ENCODE peak calls at places on chromosomes 4 and X, in seven cellular contexts. One of them, this sample, is unnamed.

GRCh38 chr4:124167602-124168001 is 544.9 kb downstream of the ANKRD50 start:
- DNase-seq in HepG2: no peak
- DNase-seq in HCT116: no peak
- DNase-seq in SK-N-SH: no peak
- DNase-seq in K562: no peak
- DNase-seq in H1: no peak
- DNase-seq in GM12878: no peak
- DNase-seq in this sample: no peak

GRCh38 chrX:10240918-10241317 is 84.1 kb downstream of the CLCN4 start:
- DNase-seq in H1: no peak
- DNase-seq in GM12878: no peak
- DNase-seq in HepG2: no peak
- DNase-seq in K562: no peak
- DNase-seq in HCT116: no peak
- DNase-seq in SK-N-SH: no peak
- DNase-seq in this sample: no peak

GRCh38 chr4:165931741-165932140 is 58.7 kb downstream of the TLL1 start:
- DNase-seq in GM12878: no peak
- DNase-seq in HepG2: no peak
- DNase-seq in HCT116: no peak
- DNase-seq in SK-N-SH: no peak
- DNase-seq in H1: no peak
- DNase-seq in K562: no peak
- DNase-seq in this sample: no peak

GRCh38 chrX:19342331-19342906 is 1.3 kb upstream of the PDHA1 start:
- DNase-seq in GM12878: no peak
- DNase-seq in HepG2: no peak
- DNase-seq in K562: peak; percentile 15
- DNase-seq in HCT116: no peak
- DNase-seq in H1: no peak
- DNase-seq in SK-N-SH: no peak
- DNase-seq in this sample: peak; percentile 9

GRCh38 chr4:70734168-70734954 is 12.6 kb downstream of the RUFY3 start:
- DNase-seq in HCT116: no peak
- DNase-seq in SK-N-SH: no peak
- DNase-seq in H1: no peak
- DNase-seq in K562: no peak
- DNase-seq in GM12878: peak; percentile 74
- DNase-seq in HepG2: peak; percentile 12
- DNase-seq in this sample: no peak

GRCh38 chr4:10664408-10664807 is 20.2 kb downstream of the CLNK start:
- DNase-seq in GM12878: no peak
- DNase-seq in H1: no peak
- DNase-seq in HepG2: no peak
- DNase-seq in HCT116: no peak
- DNase-seq in SK-N-SH: no peak
- DNase-seq in K562: no peak
- DNase-seq in this sample: no peak

GRCh38 chr4:23680616-23681518 is 209.0 kb downstream of the PPARGC1A start:
- DNase-seq in HCT116: no peak
- DNase-seq in K562: no peak
- DNase-seq in GM12878: no peak
- DNase-seq in HepG2: no peak
- DNase-seq in SK-N-SH: no peak
- DNase-seq in H1: no peak
- DNase-seq in this sample: no peak

GRCh38 chr4:140858897-140859296 is 102.7 kb upstream of the TBC1D9 start:
- DNase-seq in H1: no peak
- DNase-seq in SK-N-SH: peak; percentile 49
- DNase-seq in K562: no peak
- DNase-seq in HepG2: no peak
- DNase-seq in GM12878: no peak
- DNase-seq in HCT116: no peak
- DNase-seq in this sample: no peak

GRCh38 chr4:108725457-108725856 is 37.4 kb downstream of the ETNPPL start:
- DNase-seq in HepG2: no peak
- DNase-seq in GM12878: no peak
- DNase-seq in H1: no peak
- DNase-seq in K562: no peak
- DNase-seq in HCT116: peak; percentile 13
- DNase-seq in SK-N-SH: no peak
- DNase-seq in this sample: no peak

GRCh38 chr4:85779165-85779564 is 304.2 kb downstream of the ARHGAP24 start:
- DNase-seq in HCT116: no peak
- DNase-seq in HepG2: no peak
- DNase-seq in GM12878: no peak
- DNase-seq in H1: no peak
- DNase-seq in K562: no peak
- DNase-seq in SK-N-SH: no peak
- DNase-seq in this sample: no peak

GRCh38 chrX:71993371-71993770 is 82.7 kb downstream of the NHSL2 start:
- DNase-seq in K562: no peak
- DNase-seq in GM12878: no peak
- DNase-seq in HepG2: no peak
- DNase-seq in HCT116: no peak
- DNase-seq in H1: no peak
- DNase-seq in SK-N-SH: no peak
- DNase-seq in this sample: no peak

GRCh38 chr4:173805884-173806283 is 275.9 kb upstream of the HAND2 start:
- DNase-seq in HepG2: no peak
- DNase-seq in K562: no peak
- DNase-seq in GM12878: no peak
- DNase-seq in HCT116: no peak
- DNase-seq in SK-N-SH: no peak
- DNase-seq in H1: no peak
- DNase-seq in this sample: no peak

GRCh38 chr4:98524271-98524670 is 134.1 kb downstream of the TSPAN5 start:
- DNase-seq in GM12878: no peak
- DNase-seq in SK-N-SH: no peak
- DNase-seq in H1: no peak
- DNase-seq in K562: no peak
- DNase-seq in HepG2: no peak
- DNase-seq in HCT116: no peak
- DNase-seq in this sample: no peak

GRCh38 chrX:25726539-25726938 is 411.6 kb upstream of the MAGEB18 start:
- DNase-seq in HepG2: no peak
- DNase-seq in HCT116: no peak
- DNase-seq in SK-N-SH: no peak
- DNase-seq in K562: no peak
- DNase-seq in H1: no peak
- DNase-seq in GM12878: no peak
- DNase-seq in this sample: peak; percentile 4

GRCh38 chrX:1393871-1394615 is 2.1 kb upstream of the SLC25A6 start:
- DNase-seq in HCT116: no peak
- DNase-seq in K562: no peak
- DNase-seq in SK-N-SH: no peak
- DNase-seq in HepG2: no peak
- DNase-seq in H1: no peak
- DNase-seq in GM12878: no peak
- DNase-seq in this sample: no peak

GRCh38 chr4:28682872-28683271 is 1822.2 kb downstream of the STIM2 start:
- DNase-seq in H1: no peak
- DNase-seq in K562: no peak
- DNase-seq in SK-N-SH: no peak
- DNase-seq in GM12878: no peak
- DNase-seq in HCT116: no peak
- DNase-seq in HepG2: no peak
- DNase-seq in this sample: no peak

GRCh38 chr4:158813113-158813512 is 44.3 kb downstream of the FNIP2 start:
- DNase-seq in SK-N-SH: no peak
- DNase-seq in HepG2: no peak
- DNase-seq in GM12878: no peak
- DNase-seq in K562: no peak
- DNase-seq in HCT116: no peak
- DNase-seq in H1: no peak
- DNase-seq in this sample: no peak

GRCh38 chr4:145709336-145709735 is 29.4 kb downstream of the C4orf51 start:
- DNase-seq in H1: no peak
- DNase-seq in K562: no peak
- DNase-seq in GM12878: no peak
- DNase-seq in SK-N-SH: no peak
- DNase-seq in HCT116: no peak
- DNase-seq in HepG2: no peak
- DNase-seq in this sample: peak; percentile 68

GRCh38 chr4:32268949-32269348 is 1548.8 kb downstream of the PCDH7 start:
- DNase-seq in GM12878: no peak
- DNase-seq in K562: no peak
- DNase-seq in HepG2: no peak
- DNase-seq in HCT116: peak; percentile 7
- DNase-seq in H1: no peak
- DNase-seq in SK-N-SH: no peak
- DNase-seq in this sample: no peak

GRCh38 chr4:10015140-10015753 is 6.0 kb downstream of the SLC2A9 start:
- DNase-seq in GM12878: no peak
- DNase-seq in HepG2: no peak
- DNase-seq in H1: peak; percentile 74
- DNase-seq in SK-N-SH: peak; percentile 61
- DNase-seq in K562: no peak
- DNase-seq in HCT116: peak; percentile 67
- DNase-seq in this sample: peak; percentile 16

GRCh38 chr4:24753519-24753918 is 41.9 kb upstream of the SOD3 start:
- DNase-seq in H1: no peak
- DNase-seq in HepG2: no peak
- DNase-seq in K562: no peak
- DNase-seq in SK-N-SH: no peak
- DNase-seq in GM12878: no peak
- DNase-seq in HCT116: no peak
- DNase-seq in this sample: no peak
- TF ChIP-seq JUND in H1: no peak
- TF ChIP-seq JUND in HepG2: no peak
- TF ChIP-seq JUND in K562: no peak
- TF ChIP-seq JUND in SK-N-SH: no peak
- TF ChIP-seq JUND in GM12878: no peak
- TF ChIP-seq JUND in HCT116: no peak
- TF ChIP-seq JUND in this sample: no peak

GRCh38 chr4:101961144-101961543 is 170.6 kb downstream of the BANK1 start:
- DNase-seq in GM12878: no peak
- DNase-seq in HCT116: peak; percentile 18
- DNase-seq in HepG2: no peak
- DNase-seq in K562: no peak
- DNase-seq in H1: no peak
- DNase-seq in SK-N-SH: no peak
- DNase-seq in this sample: no peak
- TF ChIP-seq JUND in GM12878: no peak
- TF ChIP-seq JUND in HCT116: no peak
- TF ChIP-seq JUND in HepG2: no peak
- TF ChIP-seq JUND in K562: no peak
- TF ChIP-seq JUND in H1: no peak
- TF ChIP-seq JUND in SK-N-SH: peak; percentile 24
- TF ChIP-seq JUND in this sample: no peak

GRCh38 chr4:122899682-122900081 is 22.7 kb downstream of the NUDT6 start:
- DNase-seq in HepG2: no peak
- DNase-seq in HCT116: no peak
- DNase-seq in K562: no peak
- DNase-seq in GM12878: no peak
- DNase-seq in SK-N-SH: no peak
- DNase-seq in H1: no peak
- DNase-seq in this sample: no peak
- TF ChIP-seq JUND in HepG2: no peak
- TF ChIP-seq JUND in HCT116: no peak
- TF ChIP-seq JUND in K562: no peak
- TF ChIP-seq JUND in GM12878: no peak
- TF ChIP-seq JUND in SK-N-SH: no peak
- TF ChIP-seq JUND in H1: no peak
- TF ChIP-seq JUND in this sample: no peak

DNA sequence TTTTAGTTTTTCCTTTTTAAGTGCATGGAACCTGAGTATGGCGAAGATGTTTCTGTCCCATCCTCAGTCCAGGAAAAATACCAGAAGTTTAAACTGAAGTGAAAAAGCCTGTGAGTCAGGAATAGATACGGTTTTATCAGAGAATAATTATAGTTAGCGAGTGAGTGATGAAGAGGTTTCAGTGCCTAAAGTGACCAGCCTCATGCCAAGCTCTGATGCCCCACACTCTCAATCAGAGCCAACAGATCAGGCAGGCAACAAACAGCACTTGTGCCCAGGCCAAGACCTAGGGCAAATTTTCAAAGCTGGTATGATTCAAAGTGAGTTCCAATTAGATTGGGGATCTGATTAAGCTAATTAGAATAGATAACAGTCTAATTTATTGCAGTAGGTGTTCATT is 212.8 kb upstream of the NRK start:
- DNase-seq in SK-N-SH: no peak
- DNase-seq in H1: no peak
- DNase-seq in HepG2: no peak
- DNase-seq in HCT116: no peak
- DNase-seq in GM12878: no peak
- DNase-seq in K562: no peak
- DNase-seq in this sample: no peak
- TF ChIP-seq JUND in SK-N-SH: no peak
- TF ChIP-seq JUND in H1: no peak
- TF ChIP-seq JUND in HepG2: no peak
- TF ChIP-seq JUND in HCT116: no peak
- TF ChIP-seq JUND in GM12878: no peak
- TF ChIP-seq JUND in K562: no peak
- TF ChIP-seq JUND in this sample: no peak

GRCh38 chr4:6929339-6929734 is 19.7 kb downstream of the TBC1D14 start:
- DNase-seq in SK-N-SH: no peak
- DNase-seq in HCT116: no peak
- DNase-seq in GM12878: no peak
- DNase-seq in K562: no peak
- DNase-seq in H1: no peak
- DNase-seq in HepG2: no peak
- DNase-seq in this sample: no peak
- TF ChIP-seq JUND in SK-N-SH: no peak
- TF ChIP-seq JUND in HCT116: no peak
- TF ChIP-seq JUND in GM12878: no peak
- TF ChIP-seq JUND in K562: no peak
- TF ChIP-seq JUND in H1: no peak
- TF ChIP-seq JUND in HepG2: no peak
- TF ChIP-seq JUND in this sample: no peak

DNA sequence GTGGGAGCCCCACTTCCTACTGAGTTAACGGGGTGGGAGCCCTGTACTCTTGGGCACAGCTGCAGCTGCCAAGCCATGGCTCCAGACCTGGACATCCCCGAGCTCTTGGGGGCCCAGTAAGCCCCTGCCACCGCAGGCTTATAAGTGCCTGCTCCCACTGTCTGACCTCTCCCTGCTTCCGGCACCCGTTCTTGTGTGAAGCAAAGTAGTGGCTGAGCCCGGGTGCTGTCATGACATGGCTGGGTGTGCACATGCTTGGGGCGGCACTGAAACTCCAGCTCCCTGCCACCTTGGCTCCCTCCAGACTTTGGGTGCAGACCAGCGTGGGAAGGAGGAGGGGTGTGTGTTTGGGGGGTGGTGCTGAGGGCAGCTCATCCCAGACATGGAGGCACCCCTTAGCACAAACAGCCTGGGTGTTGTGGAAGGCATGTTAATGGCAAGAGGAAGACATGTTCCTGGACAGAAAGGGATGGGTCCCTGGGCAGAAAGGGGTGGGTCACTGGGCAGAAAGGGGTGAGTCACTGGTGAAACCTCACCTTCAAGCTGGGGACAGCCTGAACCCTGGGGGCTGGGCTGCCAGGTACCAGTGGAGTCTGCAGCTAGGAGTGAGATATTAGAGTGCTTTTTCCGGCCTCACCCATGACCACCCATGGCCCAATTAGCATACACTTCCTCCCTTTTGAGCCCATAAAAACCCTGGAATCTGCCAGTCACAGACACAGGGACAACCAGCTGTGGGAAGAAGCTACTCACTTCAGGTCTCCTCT is 1981.4 kb upstream of the IGFBP7 start:
- DNase-seq in SK-N-SH: no peak
- DNase-seq in HepG2: no peak
- DNase-seq in H1: peak; percentile 45
- DNase-seq in HCT116: no peak
- DNase-seq in K562: no peak
- DNase-seq in GM12878: no peak
- DNase-seq in this sample: no peak
- TF ChIP-seq JUND in SK-N-SH: no peak
- TF ChIP-seq JUND in HepG2: no peak
- TF ChIP-seq JUND in H1: no peak
- TF ChIP-seq JUND in HCT116: no peak
- TF ChIP-seq JUND in K562: no peak
- TF ChIP-seq JUND in GM12878: no peak
- TF ChIP-seq JUND in this sample: no peak

This sample was measured in T47D.